ENCODE peak calls at places on chromosomes 11 and 22, in six cellular contexts. O is adrenal gland; L is Karpas-422; X is OCI-LY7; T is cardiac muscle cell; U is CD4-positive, CD25-positive, alpha-beta regulatory T cell. B is an unnamed sample.

GRCh38 chr11:125449586-125449985 is 46.5 kb downstream of the FEZ1 start:
- DNase-seq in O (no peak), L (no peak), X (no peak), T (no peak), U (no peak), B (no peak)

GRCh38 chr11:36018967-36019596 is 75.2 kb downstream of the LDLRAD3 start:
- DNase-seq in O (no peak), L (no peak), X (no peak), T (no peak), U (no peak), B (no peak)

GRCh38 chr11:63804259-63804658 is 9.0 kb upstream of the SPINDOC start:
- DNase-seq in O (no peak), L (no peak), X (no peak), T (no peak), U (no peak), B (peak; percentile 79)

GRCh38 chr22:47053013-47053864 is 290.8 kb downstream of the TBC1D22A start:
- DNase-seq in O (no peak), L (no peak), X (no peak), T (no peak), U (no peak), B (no peak)

GRCh38 chr11:4577761-4578160 is 3.8 kb upstream of the OR52I2 start:
- DNase-seq in O (no peak), L (no peak), X (no peak), T (no peak), U (no peak), B (peak; percentile 5)

GRCh38 chr22:27331526-27332281 is 469.9 kb downstream of the MN1 start:
- DNase-seq in O (no peak), L (peak; percentile 68), X (no peak), T (peak; percentile 86), U (no peak), B (peak; percentile 27)

GRCh38 chr11:35632301-35632700 is 14.0 kb downstream of the FJX1 start:
- DNase-seq in O (no peak), L (no peak), X (no peak), T (no peak), U (no peak), B (no peak)

GRCh38 chr22:22787805-22788459 is 99.7 kb upstream of the IGLL5 start:
- DNase-seq in O (peak; percentile 66), L (peak; percentile 93), X (peak; percentile 82), T (peak; percentile 68), U (peak; percentile 68), B (peak; percentile 76)

GRCh38 chr22:26835929-26836528 is 178.6 kb downstream of the MIAT start:
- DNase-seq in O (peak; percentile 41), L (peak; percentile 84), X (peak; percentile 61), T (peak; percentile 59), U (peak; percentile 53), B (peak; percentile 73)

GRCh38 chr11:20099527-20099926 is 60.7 kb downstream of the DBX1 start:
- DNase-seq in O (no peak), L (peak; percentile 64), X (no peak), T (no peak), U (peak; percentile 24), B (no peak)

GRCh38 chr11:8803973-8804372 is 107.0 kb upstream of the AKIP1 start:
- DNase-seq in O (no peak), L (no peak), X (no peak), T (no peak), U (no peak), B (no peak)

GRCh38 chr22:22944268-22944985 is 56.8 kb downstream of the IGLL5 start:
- DNase-seq in O (peak; percentile 8), L (no peak), X (no peak), T (no peak), U (no peak), B (no peak)

GRCh38 chr11:66007201-66007634 is 4.6 kb upstream of the CST6 start:
- DNase-seq in O (peak; percentile 68), L (no peak), X (no peak), T (peak; percentile 18), U (no peak), B (no peak)

GRCh38 chr11:57983211-57983610 is 40.5 kb upstream of the OR9Q1 start:
- DNase-seq in O (no peak), L (no peak), X (no peak), T (no peak), U (no peak), B (no peak)

GRCh38 chr22:36352775-36353507 is 34.8 kb downstream of the MYH9 start:
- DNase-seq in O (peak; percentile 75), L (no peak), X (no peak), T (peak; percentile 75), U (peak; percentile 67), B (no peak)

GRCh38 chr11:55714982-55715888 is 53.2 kb downstream of the OR4C6 start:
- DNase-seq in O (no peak), L (peak; percentile 67), X (peak; percentile 3), T (no peak), U (no peak), B (no peak)

GRCh38 chr11:109856958-109857357 is 236.2 kb upstream of the ZC3H12C start:
- DNase-seq in O (no peak), L (no peak), X (no peak), T (no peak), U (no peak), B (no peak)

GRCh38 chr11:109939176-109939810 is 153.9 kb upstream of the ZC3H12C start:
- DNase-seq in O (peak; percentile 43), L (peak; percentile 65), X (peak; percentile 34), T (peak; percentile 86), U (peak; percentile 14), B (peak; percentile 59)

GRCh38 chr11:45665206-45665932 is at the start of gene CHST1:
- DNase-seq in O (peak; percentile 71), L (no peak), X (no peak), T (peak; percentile 66), U (no peak), B (peak; percentile 60)

GRCh38 chr22:31977141-31977781 is 32.9 kb downstream of the YWHAH start:
- DNase-seq in O (peak; percentile 80), L (peak; percentile 94), X (peak; percentile 76), T (peak; percentile 82), U (peak; percentile 75), B (peak; percentile 97)

GRCh38 chr11:36328956-36329673 is 33.0 kb downstream of the PRR5L start:
- DNase-seq in O (no peak), L (no peak), X (no peak), T (peak; percentile 13), U (no peak), B (no peak)

GRCh38 chr11:133925756-133926155 is 31.0 kb downstream of the IGSF9B start:
- DNase-seq in O (no peak), L (no peak), X (no peak), T (no peak), U (no peak), B (no peak)

GRCh38 chr22:35403356-35403755 is 3.4 kb downstream of the MCM5 start:
- DNase-seq in O (no peak), L (no peak), X (no peak), T (no peak), U (no peak), B (no peak)

GRCh38 chr11:116042125-116042524 is 537.9 kb upstream of the CADM1 start:
- DNase-seq in O (no peak), L (no peak), X (no peak), T (no peak), U (no peak), B (no peak)

GRCh38 chr11:86795962-86796361 is 4.4 kb upstream of the PRSS23 start:
- DNase-seq in O (no peak), L (no peak), X (no peak), T (peak; percentile 76), U (no peak), B (no peak)

GRCh38 chr22:35312198-35313059 is 12.7 kb downstream of the TOM1 start:
- DNase-seq in O (peak; percentile 17), L (no peak), X (no peak), T (no peak), U (no peak), B (no peak)

GRCh38 chr11:105862736-105863367 is 159.2 kb downstream of the MSANTD4 start:
- DNase-seq in O (no peak), L (peak; percentile 90), X (peak; percentile 47), T (peak; percentile 70), U (peak; percentile 28), B (no peak)

GRCh38 chr11:7347611-7348431 is 96.1 kb downstream of the SYT9 start:
- DNase-seq in O (no peak), L (no peak), X (no peak), T (no peak), U (no peak), B (no peak)

GRCh38 chr11:125070699-125071254 is 7.7 kb downstream of the SLC37A2 start:
- DNase-seq in O (peak; percentile 92), L (no peak), X (peak; percentile 33), T (peak; percentile 77), U (peak; percentile 51), B (peak; percentile 58)

DNA sequence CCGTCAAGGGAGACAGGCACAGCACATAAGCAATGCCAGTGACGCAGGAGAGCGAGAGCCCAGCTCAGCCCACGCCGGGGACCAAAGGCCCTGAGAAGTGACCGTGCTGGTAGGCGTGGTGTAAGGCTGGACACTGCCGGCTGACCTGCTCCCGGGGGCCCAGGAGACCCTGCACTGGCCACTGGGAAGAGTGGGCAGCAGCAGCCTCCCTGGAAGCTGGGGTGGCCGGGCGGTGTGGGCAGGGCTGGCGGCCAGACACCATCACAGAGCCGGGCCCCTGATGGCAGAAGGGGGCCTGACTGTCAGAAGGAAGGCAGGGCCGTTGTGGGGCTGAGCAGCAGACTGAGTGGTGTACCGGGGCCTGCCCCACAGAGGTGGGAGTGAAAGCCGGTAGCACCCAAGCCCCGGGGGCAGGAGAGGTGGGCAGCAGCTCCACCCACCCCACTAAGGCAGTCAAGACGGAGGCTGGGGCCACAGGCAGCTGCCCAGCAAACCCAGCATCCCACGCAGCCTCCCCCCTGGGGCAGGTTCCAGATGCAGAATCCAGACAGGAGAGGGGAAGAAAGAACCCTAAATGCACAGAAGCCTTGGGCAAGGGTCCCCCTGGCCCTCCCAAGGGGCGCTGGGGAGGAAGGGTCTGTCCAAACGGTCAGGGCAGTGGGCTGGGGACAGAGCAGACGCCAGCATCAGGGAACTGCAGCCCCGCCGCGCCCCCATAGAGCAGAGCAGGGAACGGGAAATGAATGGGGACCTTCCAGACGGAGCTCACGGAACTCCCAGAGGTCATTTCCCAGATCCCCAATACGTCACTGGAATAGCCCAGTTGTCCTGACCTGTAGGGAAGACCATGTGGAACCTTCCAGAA is 205.2 kb downstream of the BRD1 start:
- DNase-seq in O (no peak), L (no peak), X (no peak), T (no peak), U (no peak), B (no peak)
- H3K9me3 ChIP-seq in O (no peaks in the 10 kb centered on the region), L (no peaks in the 10 kb centered on the region), X (no peaks in the 10 kb centered on the region), T (no peaks in the 10 kb centered on the region), U (no peaks in the 10 kb centered on the region), B (no peaks in the 10 kb centered on the region)

GRCh38 chr11:48012051-48012391 is 31.7 kb downstream of the PTPRJ start:
- DNase-seq in O (no peak), L (no peak), X (no peak), T (no peak), U (peak; percentile 71), B (no peak)
- H3K9me3 ChIP-seq in O (no peaks in the 10 kb centered on the region), L (no peaks in the 10 kb centered on the region), X (no peaks in the 10 kb centered on the region), T (no peaks in the 10 kb centered on the region), U (no peaks in the 10 kb centered on the region), B (no peaks in the 10 kb centered on the region)

DNA sequence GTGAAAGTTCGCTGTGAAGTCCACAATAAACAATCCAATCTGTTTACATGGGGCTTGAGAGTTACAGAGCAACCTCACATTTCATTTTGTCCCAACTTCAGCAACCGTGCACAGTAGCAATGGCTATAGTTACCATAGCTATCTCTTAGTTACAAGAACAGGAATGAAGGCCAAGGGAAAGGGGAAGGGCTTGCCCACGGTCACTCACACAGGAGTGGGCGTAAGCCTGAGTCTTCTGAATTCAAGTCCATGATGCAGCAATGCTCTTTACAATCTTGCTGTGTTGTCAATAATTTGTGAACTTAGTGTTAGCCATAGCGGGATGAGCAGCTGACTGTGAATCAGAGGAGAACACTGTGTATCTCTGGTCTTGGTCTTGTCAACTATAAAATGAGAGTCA is 102.9 kb downstream of the ADAMTS15 start:
- DNase-seq in O (no peak), L (no peak), X (no peak), T (no peak), U (no peak), B (no peak)
- H3K9me3 ChIP-seq in O (no peaks in the 10 kb centered on the region), L (no peaks in the 10 kb centered on the region), X (no peaks in the 10 kb centered on the region), T (no peaks in the 10 kb centered on the region), U (no peaks in the 10 kb centered on the region), B (no peaks in the 10 kb centered on the region)

GRCh38 chr11:2647953-2648352 is 51.8 kb downstream of the KCNQ1OT1 start:
- DNase-seq in O (no peak), L (no peak), X (no peak), T (no peak), U (no peak), B (no peak)
- H3K9me3 ChIP-seq in O (peaks cover 45% of the 10 kb centered on the region), L (peaks cover 64% of the 10 kb centered on the region), X (peaks cover 43% of the 10 kb centered on the region), T (no peaks in the 10 kb centered on the region), U (peaks cover 40% of the 10 kb centered on the region), B (peaks cover 76% of the 10 kb centered on the region)

B was measured in mucosa of descending colon.